ENCODE peak calls at places on chromosomes 5 and 9, in nine cellular contexts. X is GM13977; I is A549; N is BJ; T is transverse colon; O is CD8-positive, alpha-beta T cell; Z is nephron progenitor cell; Q is SK-N-SH; P is uterus. E is an unnamed sample.

GRCh38 chr9:124042168-124042775 is 30.7 kb downstream of the LHX2 start:
- DNase-seq in N (no peak), X (no peak), Z (no peak), O (no peak), T (no peak), Q (peak; percentile 51), P (no peak), I (no peak), E (no peak)

GRCh38 chr9:96875460-96876142 is 21.3 kb upstream of the ZNF782 start:
- DNase-seq in O (peak; percentile 31), P (no peak), Z (peak; percentile 88), N (no peak), X (peak; percentile 82), T (peak; percentile 74), Q (peak; percentile 88), I (peak; percentile 91), E (peak; percentile 89)

GRCh38 chr9:128902351-128903078 is 18.3 kb upstream of the PHYHD1 start:
- DNase-seq in O (peak; percentile 90), T (peak; percentile 86), P (peak; percentile 50), I (no peak), X (peak; percentile 81), N (no peak), Q (no peak), Z (no peak), E (no peak)

GRCh38 chr9:95515272-95516113 is 1.3 kb downstream of the PTCH1 start:
- DNase-seq in N (no peak), I (no peak), X (peak; percentile 45), Z (peak; percentile 75), Q (peak; percentile 82), O (no peak), T (peak; percentile 37), P (no peak), E (no peak)

GRCh38 chr5:31531543-31531887 is 378 bp downstream of the DROSHA start:
- DNase-seq in P (no peak), X (peak; percentile 37), I (peak; percentile 9), O (peak; percentile 18), T (peak; percentile 26), Q (peak; percentile 50), N (no peak), Z (peak; percentile 36), E (no peak)

GRCh38 chr5:90290648-90291047 is 118.9 kb downstream of the CETN3 start:
- DNase-seq in X (no peak), O (no peak), I (no peak), Q (no peak), N (no peak), Z (no peak), P (no peak), T (no peak), E (no peak)

GRCh38 chr5:43192558-43193170 is 639 bp downstream of the NIM1K start:
- DNase-seq in O (no peak), Q (peak; percentile 39), X (no peak), I (no peak), P (no peak), T (peak; percentile 16), Z (peak; percentile 23), N (no peak), E (no peak)

GRCh38 chr5:137501846-137502406 is 2.8 kb upstream of the SPOCK1 start:
- DNase-seq in N (no peak), I (no peak), T (no peak), Z (no peak), Q (no peak), X (no peak), O (no peak), P (no peak), E (no peak)

GRCh38 chr9:22241024-22241423 is 205.6 kb upstream of the DMRTA1 start:
- DNase-seq in I (no peak), Z (no peak), N (no peak), T (no peak), X (no peak), O (no peak), P (no peak), Q (no peak), E (no peak)

GRCh38 chr9:22237497-22238363 is 208.9 kb upstream of the DMRTA1 start:
- DNase-seq in P (peak; percentile 28), N (no peak), O (no peak), I (peak; percentile 65), Q (no peak), X (no peak), T (no peak), Z (no peak), E (no peak)

GRCh38 chr9:22241611-22242010 is 205.0 kb upstream of the DMRTA1 start:
- DNase-seq in Q (no peak), P (no peak), X (no peak), T (no peak), I (no peak), N (no peak), Z (no peak), O (no peak), E (no peak)

GRCh38 chr9:22240619-22241018 is 206.0 kb upstream of the DMRTA1 start:
- DNase-seq in Q (no peak), Z (no peak), I (no peak), X (peak; percentile 35), T (no peak), P (no peak), N (no peak), O (no peak), E (no peak)

DNA sequence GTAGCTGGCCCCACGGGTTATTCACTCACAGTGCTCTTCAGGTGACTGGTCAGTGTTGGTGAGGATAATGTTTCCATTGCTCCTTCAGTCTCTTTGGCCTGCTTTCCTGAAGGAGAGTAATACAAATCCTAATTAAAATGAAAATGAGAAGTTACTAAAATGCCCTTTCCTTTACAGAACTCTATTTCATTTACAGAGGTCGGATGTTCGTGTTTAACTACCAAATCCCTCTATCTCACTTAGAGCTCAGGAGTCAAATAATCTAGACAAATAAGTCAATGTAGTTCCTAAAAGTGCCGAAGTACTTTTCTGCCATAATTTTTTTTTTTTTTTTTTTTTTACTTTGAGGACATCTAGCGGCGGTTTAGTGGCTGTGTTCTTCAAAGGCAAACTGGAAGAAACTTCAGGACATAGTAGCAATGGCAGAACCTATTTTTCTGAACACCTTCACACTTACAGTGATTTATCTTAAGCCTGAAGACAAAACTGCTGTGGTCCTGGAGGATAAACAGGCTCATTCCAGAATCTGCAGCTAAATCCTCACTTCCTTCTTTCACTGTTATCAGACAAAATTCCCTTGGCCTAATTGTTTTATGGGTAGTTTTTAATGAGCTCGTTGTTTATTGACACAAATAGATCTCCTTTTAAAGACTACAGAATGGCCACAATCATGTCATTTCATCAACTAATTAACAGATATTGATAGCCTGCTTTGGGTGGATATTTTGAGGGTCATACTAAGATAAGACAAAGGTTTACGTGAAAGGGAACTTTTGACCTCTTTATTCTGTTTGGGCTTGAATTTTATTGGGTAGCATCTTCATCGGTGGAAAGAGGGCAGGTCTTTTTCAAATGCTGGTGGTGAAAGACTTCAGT is 207.6 kb upstream of the DMRTA1 start:
- DNase-seq in N (no peak), O (no peak), X (no peak), Z (no peak), I (peak; percentile 74), P (no peak), Q (no peak), T (no peak), E (no peak)
- TF ChIP-seq CTCF in N (peak; percentile 63), O (no peak), X (peak; percentile 43), Z (peak; percentile 50), I (peak; percentile 73), P (peak; percentile 36), Q (peak; percentile 62), T (peak; percentile 25), E (peak; percentile 67)

GRCh38 chr5:61817472-61818326 is 485.6 kb downstream of the ZSWIM6 start:
- DNase-seq in O (no peak), Q (peak; percentile 51), P (no peak), T (peak; percentile 31), Z (peak; percentile 46), I (peak; percentile 64), X (no peak), N (no peak), E (no peak)
- TF ChIP-seq CTCF in O (no peak), Q (peak; percentile 64), P (no peak), T (peak; percentile 46), Z (peak; percentile 63), I (peak; percentile 79), X (peak; percentile 37), N (peak; percentile 70), E (peak; percentile 87)

GRCh38 chr5:132372122-132372521 is 2.6 kb downstream of the SLC22A5 start:
- DNase-seq in O (no peak), Z (no peak), Q (no peak), I (no peak), X (no peak), P (no peak), N (no peak), T (no peak), E (no peak)

GRCh38 chr5:132371603-132371994 is 2.1 kb downstream of the SLC22A5 start:
- DNase-seq in T (no peak), P (no peak), N (no peak), Q (no peak), Z (no peak), O (no peak), X (no peak), I (no peak), E (no peak)

GRCh38 chr5:132369012-132369470 is 469 bp upstream of the SLC22A5 start:
- DNase-seq in Z (no peak), N (no peak), X (no peak), T (no peak), P (no peak), I (no peak), O (no peak), Q (no peak), E (no peak)

GRCh38 chr5:132369471-132370240 is at the start of gene SLC22A5:
- DNase-seq in N (no peak), T (peak; percentile 88), X (peak; percentile 88), I (peak; percentile 84), Q (peak; percentile 95), O (peak; percentile 72), P (peak; percentile 39), Z (peak; percentile 83), E (peak; percentile 91)

DNA sequence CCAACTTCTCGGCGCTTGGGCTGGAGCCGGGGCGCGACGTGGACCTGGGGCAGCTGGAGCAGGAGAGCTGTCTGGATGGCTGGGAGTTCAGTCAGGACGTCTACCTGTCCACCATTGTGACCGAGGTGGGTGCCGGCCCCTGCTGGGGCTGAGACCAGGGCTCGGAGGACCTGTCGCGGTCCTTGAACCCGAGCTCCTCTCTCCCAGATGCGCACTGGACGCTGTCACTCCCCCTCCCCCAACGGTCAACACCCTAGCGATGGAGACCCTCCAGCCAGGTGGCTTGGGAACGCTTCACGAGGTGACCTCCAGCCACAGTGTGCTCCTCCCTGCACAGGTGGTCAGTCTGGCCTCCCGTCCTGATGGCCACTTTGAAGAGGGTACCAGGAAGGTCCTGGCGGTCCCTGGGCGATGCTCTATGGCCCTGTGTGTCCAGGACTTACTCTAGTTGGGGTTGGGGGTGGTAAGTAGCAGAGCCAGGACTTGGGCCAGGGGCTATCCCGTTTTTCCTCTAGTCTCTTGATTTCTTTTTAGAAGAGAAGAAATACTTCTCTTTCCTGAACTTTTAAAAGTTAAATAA is 821 bp downstream of the SLC22A5 start:
- DNase-seq in I (no peak), O (no peak), Q (no peak), Z (no peak), X (no peak), N (no peak), P (no peak), T (no peak), E (no peak)
- TF ChIP-seq CTCF in I (no peak), O (no peak), Q (no peak), Z (no peak), X (no peak), N (no peak), P (no peak), T (no peak), E (no peak)

DNA sequence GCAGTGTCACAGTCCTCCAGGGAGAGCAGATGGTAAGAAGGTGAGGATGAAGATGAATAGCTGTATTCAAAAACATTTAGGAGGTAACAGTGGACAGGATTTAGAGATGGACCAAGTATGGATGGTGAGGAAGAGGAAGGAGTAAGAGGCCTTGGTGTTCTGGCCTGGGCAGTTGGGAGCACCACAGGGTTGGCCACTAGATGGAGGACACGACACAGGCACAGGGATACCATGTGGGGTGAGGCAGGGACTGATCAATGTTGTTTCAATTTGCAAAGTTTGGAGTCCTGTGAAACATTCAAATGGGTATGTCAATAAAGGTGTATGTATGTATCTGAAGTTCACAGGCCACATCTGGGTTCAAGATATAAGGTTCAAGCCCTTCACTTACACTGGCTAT is 141.1 kb upstream of the RASEF start:
- DNase-seq in Q (no peak), T (no peak), P (no peak), N (no peak), X (no peak), I (no peak), O (no peak), Z (no peak), E (no peak)
- TF ChIP-seq CTCF in Q (peak; percentile 28), T (no peak), P (no peak), N (no peak), X (no peak), I (peak; percentile 14), O (no peak), Z (no peak), E (no peak)